ENCODE peak calls at places on chromosome 1, in four cellular contexts. J is left lung, O is neural progenitor cell, U is heart right ventricle. N is an unnamed sample.

GRCh38 chr1:113647121-113647520 is 112.2 kb downstream of the PHTF1 start:
- DNase-seq in J (no peak), O (no peak), U (no peak), N (no peak)

GRCh38 chr1:205593532-205593931 is 38.3 kb downstream of the ELK4 start:
- DNase-seq in J (no peak), U (no peak), O (no peak), N (no peak)

GRCh38 chr1:11924334-11925195 is 1.7 kb downstream of the KIAA2013 start:
- DNase-seq in J (no peak), O (no peak), U (no peak), N (no peak)

GRCh38 chr1:154983776-154984466 is 777 bp downstream of the FLAD1 start:
- DNase-seq in U (no peak), J (no peak), O (no peak), N (no peak)

GRCh38 chr1:26391450-26391849 is 18.9 kb upstream of the ZNF683 start:
- DNase-seq in O (peak; percentile 67), U (no peak), J (no peak), N (no peak)

GRCh38 chr1:150981805-150982712 is at the start of gene ANXA9:
- DNase-seq in J (no peak), O (no peak), U (no peak), N (no peak)

GRCh38 chr1:225915538-225915991 is 8.5 kb downstream of the PYCR2 start:
- DNase-seq in O (no peak), U (no peak), J (no peak), N (no peak)

GRCh38 chr1:226960944-226961765 is 21.1 kb downstream of the COQ8A start:
- DNase-seq in J (no peak), U (no peak), O (no peak), N (no peak)

GRCh38 chr1:212074856-212075255 is 39.3 kb downstream of the DTL start:
- DNase-seq in U (no peak), O (no peak), J (no peak), N (no peak)

GRCh38 chr1:97042551-97042950 is 321.0 kb downstream of the PTBP2 start:
- DNase-seq in U (no peak), J (no peak), O (no peak), N (no peak)

GRCh38 chr1:156797212-156797871 is 19.3 kb downstream of the SH2D2A start:
- DNase-seq in O (peak; percentile 70), J (no peak), U (no peak), N (no peak)

GRCh38 chr1:39250460-39251240 is 46.2 kb downstream of the MACF1 start:
- DNase-seq in O (no peak), J (no peak), U (no peak), N (no peak)

GRCh38 chr1:9135145-9135836 is 6.4 kb upstream of the GPR157 start:
- DNase-seq in U (no peak), O (no peak), J (no peak), N (no peak)
- H3K4me3 ChIP-seq in U (no peak overlapping the region), O (no peak overlapping the region), J (no peak overlapping the region), N (no peak overlapping the region)

GRCh38 chr1:63772876-63773275 is 941 bp upstream of the ROR1 start:
- DNase-seq in O (no peak), U (no peak), J (no peak), N (no peak)

GRCh38 chr1:63773496-63773814 is 362 bp upstream of the ROR1 start:
- DNase-seq in O (no peak), J (no peak), U (no peak), N (no peak)

GRCh38 chr1:63774617-63775417 is 1.0 kb downstream of the ROR1 start:
- DNase-seq in J (peak; percentile 85), U (peak; percentile 23), O (peak; percentile 94), N (no peak)

GRCh38 chr1:63775418-63776127 is 1.8 kb downstream of the ROR1 start:
- DNase-seq in O (no peak), J (no peak), U (no peak), N (no peak)

DNA sequence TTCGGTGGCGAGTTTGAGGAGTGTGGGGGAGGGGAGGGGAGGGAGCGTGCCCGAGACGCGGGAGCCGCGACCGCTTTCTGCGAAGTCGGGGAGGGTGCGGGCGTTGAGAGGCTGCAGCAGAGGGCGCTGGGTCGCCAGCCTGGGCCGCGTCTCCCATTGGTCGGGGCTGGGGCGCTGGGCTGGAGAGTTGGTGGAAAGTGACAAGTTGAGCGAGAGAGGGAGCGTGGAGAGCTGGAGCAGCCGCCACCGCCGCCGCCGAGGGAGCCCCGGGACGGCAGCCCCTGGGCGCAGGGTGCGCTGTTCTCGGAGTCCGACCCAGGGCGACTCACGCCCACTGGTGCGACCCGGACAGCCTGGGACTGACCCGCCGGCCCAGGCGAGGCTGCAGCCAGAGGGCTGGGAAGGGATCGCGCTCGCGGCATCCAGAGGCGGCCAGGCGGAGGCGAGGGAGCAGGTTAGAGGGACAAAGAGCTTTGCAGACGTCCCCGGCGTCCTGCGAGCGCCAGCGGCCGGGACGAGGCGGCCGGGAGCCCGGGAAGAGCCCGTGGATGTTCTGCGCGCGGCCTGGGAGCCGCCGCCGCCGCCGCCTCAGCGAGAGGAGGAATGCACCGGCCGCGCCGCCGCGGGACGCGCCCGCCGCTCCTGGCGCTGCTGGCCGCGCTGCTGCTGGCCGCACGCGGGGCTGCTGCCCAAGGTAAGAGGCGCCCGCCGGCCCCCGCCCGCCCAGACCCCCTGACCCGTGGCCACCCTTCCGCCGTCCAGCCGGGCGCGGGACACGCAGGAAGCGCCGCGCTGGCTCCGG is at the start of gene ROR1:
- DNase-seq in U (peak; percentile 88), J (peak; percentile 93), O (peak; percentile 94), N (peak; percentile 64)
- H3K4me3 ChIP-seq in U (peak within 1 kb of the TSS; percentile 70), J (peak within 1 kb of the TSS; percentile 56), O (peak within 1 kb of the TSS; percentile 86), N (peak within 1 kb of the TSS; percentile 87)

GRCh38 chr1:99672022-99672421 is 26.1 kb downstream of the PALMD start:
- DNase-seq in U (no peak), J (no peak), O (no peak), N (no peak)
- H3K4me3 ChIP-seq in U (no peak overlapping the region), J (no peak overlapping the region), O (no peak overlapping the region), N (no peak overlapping the region)

DNA sequence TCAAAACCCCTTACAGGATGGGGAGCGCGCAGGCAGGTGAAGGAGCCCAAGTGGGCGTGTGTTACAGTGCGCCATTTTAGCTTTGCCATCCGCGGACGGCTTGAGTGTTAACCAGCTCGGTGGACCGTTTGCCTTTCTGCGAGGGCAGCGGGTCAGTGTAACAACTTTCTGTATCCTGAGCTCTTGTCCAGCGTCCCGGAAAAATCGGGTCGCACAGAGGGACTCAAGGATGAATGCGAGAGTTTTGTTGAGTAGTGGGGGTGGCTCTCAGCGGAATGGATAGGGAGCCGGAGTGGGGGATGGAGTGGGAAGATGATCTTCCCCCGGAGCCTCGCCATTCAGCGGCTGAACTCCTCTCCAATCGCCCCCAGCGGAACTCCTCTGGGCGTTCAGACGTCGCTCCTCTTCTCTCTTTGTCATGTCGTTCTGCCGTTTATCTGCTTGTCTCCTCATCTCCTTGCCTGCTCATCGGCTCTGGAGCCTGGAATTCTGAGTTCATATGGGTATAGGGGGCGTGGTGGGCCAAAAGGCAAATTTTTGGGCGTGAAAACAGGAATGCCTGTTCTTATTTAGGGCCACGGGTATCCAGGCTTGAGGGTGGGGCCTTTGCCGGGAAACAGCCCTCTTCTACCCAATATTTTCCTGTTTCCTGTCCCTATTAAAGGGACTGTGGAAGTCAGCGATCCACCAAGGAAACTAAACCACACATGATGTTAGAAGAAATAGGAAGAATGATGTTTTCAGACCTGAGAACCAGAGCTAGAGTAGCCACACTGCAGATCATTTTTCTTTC is 295.5 kb downstream of the CTH start:
- DNase-seq in J (peak; percentile 69), O (peak; percentile 69), U (no peak), N (no peak)
- H3K4me3 ChIP-seq in J (peak overlapping the region; percentile 8), O (peak overlapping the region; percentile 51), U (peak overlapping the region; percentile 31), N (peak overlapping the region; percentile 36)

GRCh38 chr1:198408716-198409115 is 131.8 kb downstream of the ATP6V1G3 start:
- DNase-seq in O (no peak), J (no peak), U (no peak), N (no peak)
- H3K4me3 ChIP-seq in O (no peak overlapping the region), J (no peak overlapping the region), U (no peak overlapping the region), N (no peak overlapping the region)

GRCh38 chr1:31815752-31816484 is at the start of gene SPOCD1:
- DNase-seq in U (peak; percentile 58), J (peak; percentile 97), O (peak; percentile 91), N (no peak)
- H3K4me3 ChIP-seq in U (no peak within 1 kb of the TSS), J (no peak within 1 kb of the TSS), O (peak within 1 kb of the TSS; percentile 37), N (peak within 1 kb of the TSS; percentile 20)

N was measured in skeletal muscle cell.